ENCODE peak calls at places on chromosomes 2 and 18, in nine cellular contexts. P, Q, Z, R, N, S, T, X and E are unnamed samples.

GRCh38 chr2:197159681-197160211 is 150.8 kb downstream of the ANKRD44 start:
- DNase-seq in R (no peak), X (no peak), P (no peak), S (no peak), Z (no peak), N (no peak), T (no peak), Q (no peak), E (no peak)

GRCh38 chr2:173427887-173428683 is 73.4 kb downstream of the CDCA7 start:
- DNase-seq in R (no peak), X (no peak), Z (no peak), P (no peak), S (no peak), Q (peak; percentile 10), N (peak; percentile 70), T (no peak), E (no peak)

GRCh38 chr2:105323117-105323516 is 6.4 kb downstream of the TGFBRAP1 start:
- DNase-seq in T (no peak), R (no peak), X (no peak), Z (no peak), Q (no peak), P (no peak), N (no peak), S (no peak), E (no peak)

GRCh38 chr2:74708883-74709282 is 54.8 kb downstream of the SEMA4F start:
- DNase-seq in P (no peak), X (peak; percentile 54), R (no peak), Z (no peak), Q (no peak), N (no peak), S (no peak), T (no peak), E (no peak)

GRCh38 chr2:71711470-71711857 is 258.1 kb downstream of the DYSF start:
- DNase-seq in T (no peak), Q (peak; percentile 62), P (no peak), N (no peak), Z (no peak), X (no peak), R (no peak), S (no peak), E (peak; percentile 72)

GRCh38 chr2:28949617-28950305 is 31.3 kb upstream of the TOGARAM2 start:
- DNase-seq in Q (no peak), X (no peak), Z (no peak), R (no peak), S (no peak), T (no peak), N (no peak), P (no peak), E (no peak)

GRCh38 chr2:134301099-134301970 is 47.5 kb downstream of the MGAT5 start:
- DNase-seq in Z (no peak), X (no peak), Q (no peak), P (no peak), T (no peak), S (no peak), R (no peak), N (no peak), E (no peak)

GRCh38 chr2:241051578-241052487 is 50.3 kb downstream of the MTERF4 start:
- DNase-seq in T (no peak), R (no peak), N (no peak), X (peak; percentile 14), Q (no peak), S (no peak), P (peak; percentile 16), Z (peak; percentile 74), E (peak; percentile 60)

DNA sequence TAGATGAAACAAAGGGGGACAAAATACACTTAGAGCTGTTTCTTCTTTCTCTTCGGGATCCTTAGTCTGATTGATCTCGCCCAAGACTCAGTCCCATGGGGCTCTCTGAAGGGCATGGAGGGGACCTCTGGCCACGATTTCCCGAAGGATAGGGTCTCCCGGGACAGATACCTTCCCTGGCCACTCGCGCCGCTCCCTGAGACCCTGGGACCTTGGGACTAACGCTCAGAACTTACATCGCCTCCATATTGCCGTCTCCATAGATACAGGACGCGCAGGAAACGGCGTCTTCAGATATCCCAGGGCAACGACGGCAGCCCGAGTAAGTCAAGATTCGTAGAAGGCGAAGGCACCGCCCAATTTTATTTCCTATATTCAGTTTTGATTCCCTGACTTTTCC is at the start of gene CFAP65:
- DNase-seq in Z (no peak), N (peak; percentile 48), S (peak; percentile 15), T (peak; percentile 58), R (no peak), P (peak; percentile 84), X (no peak), Q (no peak), E (no peak)
- H3K27me3 ChIP-seq in Z (peaks cover 84% of the 10 kb centered on the region), N (peaks cover 17% of the 10 kb centered on the region), S (peaks cover 28% of the 10 kb centered on the region), T (peaks cover 62% of the 10 kb centered on the region), R (peaks cover 5% of the 10 kb centered on the region), P (no peaks in the 10 kb centered on the region), X (no peaks in the 10 kb centered on the region), Q (peaks cover 86% of the 10 kb centered on the region), E (peaks cover 34% of the 10 kb centered on the region)

GRCh38 chr18:5175378-5175777 is 21.7 kb downstream of the AKAIN1 start:
- DNase-seq in X (no peak), N (no peak), Z (no peak), Q (no peak), T (no peak), S (no peak), R (no peak), P (no peak), E (no peak)

GRCh38 chr18:5173216-5173615 is 23.8 kb downstream of the AKAIN1 start:
- DNase-seq in P (no peak), R (no peak), X (no peak), N (no peak), S (no peak), Q (no peak), Z (no peak), T (no peak), E (no peak)

GRCh38 chr18:5180254-5180653 is 16.8 kb downstream of the AKAIN1 start:
- DNase-seq in X (no peak), T (no peak), Q (no peak), Z (no peak), N (no peak), P (no peak), R (no peak), S (no peak), E (no peak)

GRCh38 chr18:5173646-5174045 is 23.4 kb downstream of the AKAIN1 start:
- DNase-seq in Q (no peak), P (no peak), R (no peak), S (no peak), Z (no peak), N (no peak), T (no peak), X (no peak), E (no peak)

GRCh38 chr18:5178519-5178918 is 18.5 kb downstream of the AKAIN1 start:
- DNase-seq in Z (no peak), N (no peak), R (no peak), T (no peak), S (no peak), Q (no peak), X (no peak), P (no peak), E (no peak)
- TF ChIP-seq EP300 in Z (no peak), N (no peak), R (no peak), T (no peak), S (no peak), Q (no peak), X (no peak), P (no peak), E (no peak)

GRCh38 chr2:73268831-73269685 is 15.2 kb downstream of the FBXO41 start:
- DNase-seq in T (peak; percentile 81), S (no peak), Z (no peak), P (no peak), R (peak; percentile 51), N (peak; percentile 69), X (peak; percentile 35), Q (no peak), E (no peak)

GRCh38 chr2:73268368-73268830 is 15.9 kb downstream of the FBXO41 start:
- DNase-seq in Q (no peak), P (no peak), S (no peak), T (no peak), X (no peak), N (no peak), R (no peak), Z (no peak), E (no peak)

GRCh38 chr2:73267008-73267407 is 17.3 kb downstream of the FBXO41 start:
- DNase-seq in R (no peak), N (no peak), Q (no peak), P (no peak), X (no peak), S (no peak), Z (no peak), T (no peak), E (no peak)

GRCh38 chr2:73272270-73272669 is 12.0 kb downstream of the FBXO41 start:
- DNase-seq in S (no peak), T (no peak), R (no peak), N (no peak), Z (no peak), Q (no peak), X (no peak), P (no peak), E (no peak)

GRCh38 chr2:73269686-73270465 is 14.4 kb downstream of the FBXO41 start:
- DNase-seq in Z (no peak), P (no peak), T (no peak), X (no peak), S (no peak), N (no peak), R (no peak), Q (no peak), E (no peak)
- H3K27me3 ChIP-seq in Z (peaks cover 27% of the 10 kb centered on the region), P (no peaks in the 10 kb centered on the region), T (peaks cover 15% of the 10 kb centered on the region), X (no peaks in the 10 kb centered on the region), S (peaks cover 12% of the 10 kb centered on the region), N (peaks cover 12% of the 10 kb centered on the region), R (peaks cover 28% of the 10 kb centered on the region), Q (peaks cover 49% of the 10 kb centered on the region), E (peaks cover 20% of the 10 kb centered on the region)

GRCh38 chr2:216787851-216788250 is 72.0 kb downstream of the TNP1 start:
- DNase-seq in Q (no peak), S (no peak), X (no peak), P (no peak), N (no peak), T (no peak), R (no peak), Z (no peak), E (no peak)

GRCh38 chr2:216792222-216793001 is 67.5 kb downstream of the TNP1 start:
- DNase-seq in T (no peak), S (no peak), Z (peak; percentile 86), X (no peak), R (no peak), N (no peak), P (peak; percentile 69), Q (peak; percentile 60), E (peak; percentile 79)

GRCh38 chr2:216793386-216793785 is 66.5 kb downstream of the TNP1 start:
- DNase-seq in T (no peak), Z (no peak), R (no peak), Q (no peak), N (no peak), P (peak; percentile 57), S (no peak), X (no peak), E (no peak)

GRCh38 chr2:216789088-216789487 is 70.8 kb downstream of the TNP1 start:
- DNase-seq in X (no peak), Z (no peak), T (no peak), S (no peak), P (no peak), Q (no peak), R (no peak), N (no peak), E (no peak)

DNA sequence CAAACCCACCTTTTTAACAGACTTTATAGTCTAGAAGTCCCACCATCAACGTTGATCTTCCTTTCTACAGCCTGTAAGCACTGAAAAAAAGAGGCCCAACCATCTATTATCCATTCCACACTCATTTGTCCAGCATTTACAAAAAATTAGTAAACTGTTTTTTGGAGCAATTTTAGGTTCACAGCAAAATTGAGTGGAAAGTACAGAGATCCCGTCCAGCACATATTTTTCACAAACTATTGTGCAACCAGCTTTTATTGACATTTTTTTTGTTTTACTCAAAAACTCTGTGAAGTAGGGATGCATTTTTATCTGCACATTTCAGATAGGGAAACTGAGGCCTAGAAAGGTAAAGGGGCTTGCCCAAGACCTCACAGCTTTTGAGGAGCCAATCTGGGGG is 68.6 kb downstream of the TNP1 start:
- DNase-seq in N (no peak), R (no peak), P (no peak), X (no peak), Z (no peak), Q (no peak), T (no peak), S (no peak), E (no peak)
- TF ChIP-seq EP300 in N (no peak), R (no peak), P (no peak), X (no peak), Z (no peak), Q (peak; percentile 55), T (no peak), S (no peak), E (no peak)